ENCODE peak calls at places on chromosomes 6 and 20, in eight cellular contexts. O is OCI-LY7; P is tibial nerve; W is psoas muscle; E is sigmoid colon; F is CD8-positive, alpha-beta memory T cell; Q is mucosa of descending colon; C is A549. N is an unnamed sample.
A peak's percentile ranks its signal among the peaks of the same experiment; 100 is the strongest.

GRCh38 chr6:39665871-39666270 is 59.3 kb downstream of the KIF6 start:
- DNase-seq in O (no peak), P (no peak), W (no peak), E (no peak), F (no peak), Q (no peak), C (no peak), N (no peak)

GRCh38 chr6:42239333-42239732 is 21.7 kb upstream of the MRPS10 start:
- DNase-seq in O (no peak), P (no peak), W (no peak), E (no peak), F (no peak), Q (no peak), C (no peak), N (peak; percentile 69)

GRCh38 chr6:9554806-9555205 is 860.1 kb downstream of the TFAP2A start:
- DNase-seq in O (no peak), P (no peak), W (no peak), E (no peak), F (no peak), Q (no peak), C (no peak), N (no peak)

GRCh38 chr20:31934968-31935764 is 16.7 kb downstream of the PDRG1 start:
- DNase-seq in O (peak; percentile 48), P (no peak), W (no peak), E (no peak), F (no peak), Q (no peak), C (no peak), N (no peak)

GRCh38 chr20:59385461-59385860 is 85.0 kb downstream of the EDN3 start:
- DNase-seq in O (no peak), P (no peak), W (no peak), E (no peak), F (peak; percentile 23), Q (no peak), C (peak; percentile 44), N (no peak)

GRCh38 chr6:95496769-95497426 is 80.4 kb upstream of the MANEA start:
- DNase-seq in O (no peak), P (no peak), W (no peak), E (no peak), F (peak; percentile 45), Q (no peak), C (no peak), N (peak; percentile 58)

GRCh38 chr20:48761023-48761785 is 66.6 kb downstream of the PREX1 start:
- DNase-seq in O (peak; percentile 56), P (peak; percentile 28), W (no peak), E (no peak), F (peak; percentile 84), Q (peak; percentile 40), C (no peak), N (no peak)

GRCh38 chr6:5996701-5997419 is 9.9 kb downstream of the NRN1 start:
- DNase-seq in O (no peak), P (no peak), W (no peak), E (no peak), F (no peak), Q (no peak), C (no peak), N (no peak)

GRCh38 chr6:73207221-73207837 is 18.0 kb downstream of the KHDC1L start:
- DNase-seq in O (no peak), P (no peak), W (no peak), E (no peak), F (no peak), Q (no peak), C (no peak), N (no peak)

GRCh38 chr20:3786126-3786484 is 435 bp downstream of the CENPB start:
- DNase-seq in O (no peak), P (peak; percentile 33), W (peak; percentile 81), E (no peak), F (peak; percentile 64), Q (peak; percentile 65), C (peak; percentile 80), N (no peak)

GRCh38 chr20:7392551-7392950 is 547.7 kb downstream of the HAO1 start:
- DNase-seq in O (no peak), P (no peak), W (no peak), E (no peak), F (no peak), Q (no peak), C (no peak), N (no peak)

GRCh38 chr20:49260218-49260617 is 17.6 kb downstream of the ZNFX1 start:
- DNase-seq in O (no peak), P (no peak), W (no peak), E (no peak), F (no peak), Q (no peak), C (no peak), N (no peak)

GRCh38 chr6:83220121-83220520 is 27.0 kb downstream of the RWDD2A start:
- DNase-seq in O (no peak), P (no peak), W (no peak), E (no peak), F (no peak), Q (no peak), C (no peak), N (no peak)

GRCh38 chr20:1808101-1808500 is 87.1 kb upstream of the SIRPA start:
- DNase-seq in O (no peak), P (no peak), W (no peak), E (no peak), F (no peak), Q (no peak), C (no peak), N (no peak)

GRCh38 chr20:1807394-1807793 is 87.8 kb upstream of the SIRPA start:
- DNase-seq in O (no peak), P (no peak), W (no peak), E (no peak), F (no peak), Q (no peak), C (no peak), N (no peak)

GRCh38 chr20:1809611-1810510 is 85.3 kb upstream of the SIRPA start:
- DNase-seq in O (no peak), P (no peak), W (no peak), E (no peak), F (no peak), Q (no peak), C (peak; percentile 90), N (no peak)

GRCh38 chr20:1810572-1810925 is 84.7 kb upstream of the SIRPA start:
- DNase-seq in O (no peak), P (no peak), W (no peak), E (no peak), F (no peak), Q (no peak), C (no peak), N (no peak)

GRCh38 chr20:1809121-1809520 is 86.1 kb upstream of the SIRPA start:
- DNase-seq in O (no peak), P (no peak), W (no peak), E (no peak), F (no peak), Q (no peak), C (peak; percentile 81), N (no peak)
- H3K4me1 ChIP-seq in O (no peaks in the 10 kb centered on the region), P (peaks cover 37% of the 10 kb centered on the region), W (peaks cover 22% of the 10 kb centered on the region), E (peaks cover 18% of the 10 kb centered on the region), F (no peaks in the 10 kb centered on the region), Q (peaks cover 5% of the 10 kb centered on the region), C (peaks cover 70% of the 10 kb centered on the region), N (no peaks in the 10 kb centered on the region)

DNA sequence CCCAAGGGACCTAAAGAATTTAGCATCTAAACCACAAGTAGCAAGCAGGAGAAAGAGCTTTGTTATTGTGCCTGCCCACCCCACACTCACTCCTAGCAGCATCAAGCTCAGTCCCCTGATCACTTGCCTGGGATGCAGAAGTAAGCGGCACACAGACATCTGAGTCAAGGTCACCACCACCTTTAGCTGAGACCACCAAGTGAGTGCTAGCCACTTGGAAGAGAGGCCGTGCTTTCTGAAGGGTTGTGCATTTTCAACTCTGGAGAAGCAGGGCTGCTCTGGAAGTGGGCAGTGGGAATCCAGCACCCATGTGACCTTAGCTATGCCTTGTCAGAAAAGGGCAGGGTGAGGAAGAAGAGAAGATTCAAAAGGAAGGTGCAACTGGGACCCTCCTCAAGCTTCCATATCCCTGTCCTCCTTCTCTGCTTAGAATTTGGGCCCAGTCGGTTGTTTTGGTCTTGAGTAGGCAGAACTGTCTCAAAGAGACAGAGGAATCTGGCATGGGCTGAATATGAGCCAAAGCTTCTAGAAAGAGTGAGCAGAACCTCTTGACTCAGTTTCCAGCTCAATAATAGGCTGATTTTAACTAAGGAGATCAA is 6.2 kb downstream of the NR2E1 start:
- DNase-seq in O (no peak), P (no peak), W (no peak), E (no peak), F (no peak), Q (no peak), C (no peak), N (no peak)
- H3K4me1 ChIP-seq in O (no peaks in the 10 kb centered on the region), P (peaks cover 26% of the 10 kb centered on the region), W (peaks cover 14% of the 10 kb centered on the region), E (peaks cover 41% of the 10 kb centered on the region), F (peaks cover 33% of the 10 kb centered on the region), Q (peaks cover 37% of the 10 kb centered on the region), C (no peaks in the 10 kb centered on the region), N (peaks cover 18% of the 10 kb centered on the region)

GRCh38 chr6:35184580-35185301 is 29.0 kb upstream of the SCUBE3 start:
- DNase-seq in O (no peak), P (no peak), W (no peak), E (no peak), F (no peak), Q (no peak), C (no peak), N (no peak)
- H3K4me1 ChIP-seq in O (no peaks in the 10 kb centered on the region), P (peaks cover 4% of the 10 kb centered on the region), W (peaks cover 10% of the 10 kb centered on the region), E (peaks cover 28% of the 10 kb centered on the region), F (no peaks in the 10 kb centered on the region), Q (peaks cover 4% of the 10 kb centered on the region), C (peaks cover 57% of the 10 kb centered on the region), N (peaks cover 8% of the 10 kb centered on the region)

GRCh38 chr6:156821707-156822106 is 44.5 kb downstream of the ARID1B start:
- DNase-seq in O (no peak), P (no peak), W (no peak), E (no peak), F (no peak), Q (no peak), C (no peak), N (no peak)
- H3K4me1 ChIP-seq in O (peaks cover 6% of the 10 kb centered on the region), P (peaks cover 5% of the 10 kb centered on the region), W (peaks cover 86% of the 10 kb centered on the region), E (peaks cover 41% of the 10 kb centered on the region), F (peaks cover 65% of the 10 kb centered on the region), Q (peaks cover 23% of the 10 kb centered on the region), C (peaks cover 24% of the 10 kb centered on the region), N (peaks cover 3% of the 10 kb centered on the region)

GRCh38 chr6:13988908-13989307 is 64.2 kb downstream of the RNF182 start:
- DNase-seq in O (no peak), P (no peak), W (no peak), E (no peak), F (no peak), Q (no peak), C (no peak), N (no peak)

GRCh38 chr6:13986700-13987399 is 62.1 kb downstream of the RNF182 start:
- DNase-seq in O (no peak), P (no peak), W (no peak), E (no peak), F (no peak), Q (no peak), C (no peak), N (no peak)

GRCh38 chr6:13989424-13990144 is 64.8 kb downstream of the RNF182 start:
- DNase-seq in O (no peak), P (no peak), W (no peak), E (no peak), F (no peak), Q (no peak), C (no peak), N (no peak)

GRCh38 chr6:13987400-13987865 is 62.7 kb downstream of the RNF182 start:
- DNase-seq in O (no peak), P (no peak), W (no peak), E (no peak), F (no peak), Q (no peak), C (no peak), N (no peak)

GRCh38 chr6:13988049-13988738 is 63.4 kb downstream of the RNF182 start:
- DNase-seq in O (no peak), P (no peak), W (no peak), E (no peak), F (no peak), Q (no peak), C (no peak), N (no peak)
- H3K4me1 ChIP-seq in O (no peaks in the 10 kb centered on the region), P (no peaks in the 10 kb centered on the region), W (no peaks in the 10 kb centered on the region), E (no peaks in the 10 kb centered on the region), F (no peaks in the 10 kb centered on the region), Q (no peaks in the 10 kb centered on the region), C (peaks cover 10% of the 10 kb centered on the region), N (no peaks in the 10 kb centered on the region)